ENCODE peak calls at places on chromosome 11, in nine cellular contexts. Z is NCI-H460, N is AG09319, I is mucosa of descending colon, D is COR-L47, E is WTC11, K is suprapubic skin, M is NCI-H1092, S is left ventricle myocardium inferior. P is an unnamed sample.

GRCh38 chr11:39174228-39174627 is 2285.2 kb downstream of the LRRC4C start:
- DNase-seq in E (no peak), I (no peak), D (no peak), Z (no peak), N (no peak), S (no peak), M (no peak), K (no peak), P (no peak)

GRCh38 chr11:87463486-87464102 is 425.9 kb downstream of the TMEM135 start:
- DNase-seq in Z (peak; percentile 4), I (no peak), M (no peak), N (no peak), K (no peak), D (peak; percentile 64), S (no peak), E (peak; percentile 12), P (peak; percentile 15)

GRCh38 chr11:11389238-11389637 is 36.2 kb upstream of the CSNK2A3 start:
- DNase-seq in S (no peak), I (peak; percentile 72), N (no peak), Z (no peak), M (no peak), K (peak; percentile 26), D (no peak), E (no peak), P (no peak)

GRCh38 chr11:78420796-78421209 is 3.2 kb upstream of the GAB2 start:
- DNase-seq in Z (no peak), K (no peak), E (no peak), M (no peak), N (no peak), S (peak; percentile 52), I (peak; percentile 46), D (no peak), P (no peak)

GRCh38 chr11:120807414-120808150 is 216.3 kb upstream of the TBCEL start:
- DNase-seq in M (no peak), Z (peak; percentile 32), K (no peak), E (no peak), D (no peak), I (no peak), N (peak; percentile 38), S (no peak), P (peak; percentile 58)

GRCh38 chr11:64842366-64842759 is 2.1 kb downstream of the CDC42BPG start:
- DNase-seq in K (no peak), M (no peak), I (no peak), S (no peak), E (no peak), Z (no peak), N (no peak), D (no peak), P (no peak)

GRCh38 chr11:18105802-18106574 is at the start of gene SAAL1:
- DNase-seq in M (peak; percentile 89), S (peak; percentile 87), K (peak; percentile 91), D (peak; percentile 84), I (peak; percentile 91), N (peak; percentile 38), E (peak; percentile 95), Z (peak; percentile 79), P (peak; percentile 44)

GRCh38 chr11:47750725-47751124 is 16.4 kb downstream of the FNBP4 start:
- DNase-seq in K (no peak), I (no peak), N (no peak), M (no peak), S (no peak), D (no peak), E (no peak), Z (no peak), P (no peak)

GRCh38 chr11:18100926-18101656 is 4.8 kb downstream of the SAAL1 start:
- DNase-seq in K (no peak), I (no peak), S (no peak), D (no peak), N (no peak), M (no peak), Z (no peak), E (no peak), P (no peak)

GRCh38 chr11:82043316-82043715 is 690.3 kb downstream of the FAM181B start:
- DNase-seq in E (no peak), M (no peak), Z (no peak), S (no peak), I (no peak), N (no peak), K (no peak), D (no peak), P (no peak)

GRCh38 chr11:69497221-69497787 is 15.8 kb downstream of the LINC01488 start:
- DNase-seq in D (no peak), K (peak; percentile 92), N (peak; percentile 83), M (no peak), E (no peak), S (peak; percentile 89), Z (peak; percentile 2), I (peak; percentile 55), P (peak; percentile 83)

GRCh38 chr11:67408437-67409200 is 4.7 kb downstream of the TBC1D10C start:
- DNase-seq in N (no peak), M (no peak), K (no peak), E (no peak), D (no peak), S (no peak), Z (no peak), I (peak; percentile 34), P (no peak)

GRCh38 chr11:70176940-70177689 is 26.0 kb upstream of the FADD start:
- DNase-seq in D (no peak), M (no peak), S (no peak), I (peak; percentile 65), N (no peak), Z (peak; percentile 25), K (no peak), E (peak; percentile 90), P (no peak)

GRCh38 chr11:26187639-26188038 is 144.3 kb upstream of the ANO3 start:
- DNase-seq in N (peak; percentile 53), K (no peak), S (no peak), E (no peak), M (no peak), I (no peak), Z (no peak), D (no peak), P (peak; percentile 79)

GRCh38 chr11:113267536-113267935 is 46.8 kb upstream of the TTC12 start:
- DNase-seq in N (no peak), D (no peak), K (no peak), S (no peak), M (no peak), Z (no peak), E (no peak), I (no peak), P (no peak)

GRCh38 chr11:69343401-69344321 is 49.7 kb downstream of the MYEOV start:
- DNase-seq in E (no peak), S (no peak), I (no peak), K (peak; percentile 63), Z (no peak), N (no peak), D (no peak), M (no peak), P (no peak)

GRCh38 chr11:71420455-71421241 is 27.5 kb downstream of the DHCR7 start:
- DNase-seq in I (peak; percentile 51), N (peak; percentile 5), S (no peak), E (peak; percentile 74), M (peak; percentile 66), K (no peak), D (peak; percentile 74), Z (peak; percentile 50), P (no peak)

GRCh38 chr11:112157274-112157766 is 6.6 kb downstream of the IL18 start:
- DNase-seq in I (no peak), Z (peak; percentile 94), M (no peak), D (no peak), E (no peak), K (no peak), N (peak; percentile 90), S (no peak), P (peak; percentile 97)

P was measured in HS-5.